ENCODE peak calls at places on chromosomes 6 and 20, in six cellular contexts. E is HTR-8/SVneo; R is activated CD8-positive, alpha-beta memory T cell treated with anti-CD3 and anti-CD28 coated beads for 24 hours; A is activated naive CD8-positive, alpha-beta T cell treated with anti-CD3 and anti-CD28 coated beads, Interleukin-2, amount 50 U/mL, for 16 hours; I is T-helper 9 cell; L is heart left ventricle. T is an unnamed sample.

GRCh38 chr6:155100087-155100486 is 105.0 kb downstream of the TIAM2 start:
- DNase-seq in E (no peak), R (no peak), A (no peak), I (no peak), L (peak), T (no peak)

GRCh38 chr20:56718816-56719215 is 89.7 kb downstream of the TFAP2C start:
- DNase-seq in E (no peak), R (no peak), A (no peak), I (no peak), L (no peak), T (no peak)

GRCh38 chr20:4808872-4809271 is 87.2 kb downstream of the PRND start:
- DNase-seq in E (no peak), R (no peak), A (no peak), I (no peak), L (no peak), T (peak)

GRCh38 chr6:47106721-47107197 is 64.6 kb upstream of the ADGRF1 start:
- DNase-seq in E (no peak), R (no peak), A (no peak), I (no peak), L (no peak), T (peak)

GRCh38 chr20:13165203-13165602 is 55.9 kb upstream of the ISM1 start:
- DNase-seq in E (no peak), R (no peak), A (no peak), I (no peak), L (no peak), T (no peak)

GRCh38 chr6:74731204-74731603 is 474.6 kb downstream of the COL12A1 start:
- DNase-seq in E (no peak), R (no peak), A (no peak), I (no peak), L (no peak), T (no peak)

GRCh38 chr20:57896017-57896416 is 186.2 kb upstream of the PMEPA1 start:
- DNase-seq in E (no peak), R (no peak), A (no peak), I (no peak), L (no peak), T (no peak)

GRCh38 chr6:166572370-166573261 is 13.9 kb downstream of the RAMACL start:
- DNase-seq in E (no peak), R (no peak), A (no peak), I (no peak), L (no peak), T (peak)

GRCh38 chr20:62887147-62887859 is 25.7 kb upstream of the TCFL5 start:
- DNase-seq in E (peak), R (no peak), A (no peak), I (no peak), L (no peak), T (peak)

GRCh38 chr6:141026504-141026903 is 1106.2 kb upstream of the GJE1 start:
- DNase-seq in E (no peak), R (no peak), A (no peak), I (no peak), L (no peak), T (no peak)

GRCh38 chr6:34709386-34709785 is 12.8 kb upstream of the ILRUN start:
- DNase-seq in E (no peak), R (no peak), A (no peak), I (no peak), L (peak), T (peak)

GRCh38 chr20:32162367-32162766 is 45.2 kb downstream of the PLAGL2 start:
- DNase-seq in E (no peak), R (no peak), A (no peak), I (no peak), L (no peak), T (no peak)

GRCh38 chr6:169034523-169035167 is 219.0 kb downstream of the THBS2 start:
- DNase-seq in E (no peak), R (no peak), A (no peak), I (no peak), L (no peak), T (peak)

GRCh38 chr6:75199856-75200255 is 6.0 kb downstream of the COL12A1 start:
- DNase-seq in E (no peak), R (no peak), A (no peak), I (no peak), L (no peak), T (no peak)

GRCh38 chr20:10005885-10006284 is 28.9 kb upstream of the ANKEF1 start:
- DNase-seq in E (no peak), R (no peak), A (no peak), I (no peak), L (no peak), T (no peak)

GRCh38 chr20:39310363-39311037 is 348.4 kb downstream of the DHX35 start:
- DNase-seq in E (no peak), R (no peak), A (no peak), I (no peak), L (no peak), T (no peak)

GRCh38 chr6:167824591-167825041 is 2.1 kb upstream of the AFDN start:
- DNase-seq in E (no peak), R (no peak), A (no peak), I (no peak), L (no peak), T (peak)

GRCh38 chr6:33623895-33624381 is 2.8 kb downstream of the ITPR3 start:
- DNase-seq in E (no peak), R (no peak), A (no peak), I (no peak), L (no peak), T (no peak)

GRCh38 chr6:113994934-113995342 is 24.0 kb upstream of the HDAC2 start:
- DNase-seq in E (peak), R (no peak), A (no peak), I (no peak), L (peak), T (peak)

GRCh38 chr6:161439093-161439492 is 165.2 kb upstream of the AGPAT4 start:
- DNase-seq in E (peak), R (no peak), A (no peak), I (no peak), L (peak), T (peak)

GRCh38 chr20:44166008-44166407 is 21.0 kb downstream of the JPH2 start:
- DNase-seq in E (peak), R (no peak), A (no peak), I (no peak), L (no peak), T (peak)

T was measured in AG10803.